ENCODE peak calls at places on chromosomes 5 and 9, in four cellular contexts. One of them, this sample, is unnamed.

GRCh38 chr9:114856210-114856941 is 50.5 kb upstream of the TNFSF15 start:
- DNase-seq in neuronal stem cell: no peak
- DNase-seq in H9: no peak
- DNase-seq in mesenchymal stem cell: peak; percentile 56
- DNase-seq in this sample: peak; percentile 82

GRCh38 chr5:159022178-159022556 is 77.5 kb downstream of the EBF1 start:
- DNase-seq in H9: no peak
- DNase-seq in mesenchymal stem cell: peak; percentile 88
- DNase-seq in neuronal stem cell: no peak
- DNase-seq in this sample: peak; percentile 86

GRCh38 chr9:113350937-113351336 is 1.6 kb downstream of the BSPRY start:
- DNase-seq in H9: no peak
- DNase-seq in neuronal stem cell: no peak
- DNase-seq in mesenchymal stem cell: no peak
- DNase-seq in this sample: no peak

GRCh38 chr5:74433255-74434123 is 207.0 kb downstream of the ENC1 start:
- DNase-seq in mesenchymal stem cell: peak; percentile 52
- DNase-seq in neuronal stem cell: no peak
- DNase-seq in H9: peak; percentile 43
- DNase-seq in this sample: peak; percentile 22

GRCh38 chr5:142946547-142947426 is 176.6 kb downstream of the ARHGAP26 start:
- DNase-seq in neuronal stem cell: no peak
- DNase-seq in H9: no peak
- DNase-seq in mesenchymal stem cell: no peak
- DNase-seq in this sample: no peak

GRCh38 chr9:135418161-135418560 is 61.4 kb upstream of the PPP1R26 start:
- DNase-seq in mesenchymal stem cell: no peak
- DNase-seq in neuronal stem cell: no peak
- DNase-seq in H9: no peak
- DNase-seq in this sample: no peak

GRCh38 chr9:94937214-94937903 is 210.9 kb downstream of the AOPEP start:
- DNase-seq in H9: no peak
- DNase-seq in neuronal stem cell: no peak
- DNase-seq in mesenchymal stem cell: peak; percentile 94
- DNase-seq in this sample: peak; percentile 98

GRCh38 chr5:24381861-24382460 is 262.8 kb downstream of the CDH10 start:
- DNase-seq in mesenchymal stem cell: peak; percentile 65
- DNase-seq in neuronal stem cell: no peak
- DNase-seq in H9: no peak
- DNase-seq in this sample: no peak

GRCh38 chr9:129673602-129674001 is 8.2 kb downstream of the PRRX2 start:
- DNase-seq in H9: no peak
- DNase-seq in neuronal stem cell: no peak
- DNase-seq in mesenchymal stem cell: no peak
- DNase-seq in this sample: no peak

GRCh38 chr5:61966558-61966957 is 339.4 kb upstream of the KIF2A start:
- DNase-seq in mesenchymal stem cell: peak; percentile 47
- DNase-seq in neuronal stem cell: no peak
- DNase-seq in H9: no peak
- DNase-seq in this sample: peak; percentile 1

GRCh38 chr9:36029765-36030528 is 6.8 kb upstream of the RECK start:
- DNase-seq in neuronal stem cell: no peak
- DNase-seq in H9: no peak
- DNase-seq in mesenchymal stem cell: peak; percentile 91
- DNase-seq in this sample: peak; percentile 99

GRCh38 chr5:123035950-123036390 is 555 bp downstream of the PPIC start:
- DNase-seq in neuronal stem cell: peak; percentile 52
- DNase-seq in mesenchymal stem cell: peak; percentile 57
- DNase-seq in H9: peak; percentile 77
- DNase-seq in this sample: peak; percentile 29

GRCh38 chr5:149550267-149550582 is 1.0 kb downstream of the CSNK1A1 start:
- DNase-seq in H9: no peak
- DNase-seq in mesenchymal stem cell: peak; percentile 66
- DNase-seq in neuronal stem cell: no peak
- DNase-seq in this sample: peak; percentile 71

GRCh38 chr5:149550608-149551226 is 522 bp downstream of the CSNK1A1 start:
- DNase-seq in mesenchymal stem cell: no peak
- DNase-seq in neuronal stem cell: no peak
- DNase-seq in H9: no peak
- DNase-seq in this sample: no peak

GRCh38 chr5:149552761-149553160 is 1.5 kb upstream of the CSNK1A1 start:
- DNase-seq in H9: no peak
- DNase-seq in mesenchymal stem cell: no peak
- DNase-seq in neuronal stem cell: no peak
- DNase-seq in this sample: no peak

GRCh38 chr5:149552038-149552494 is 827 bp upstream of the CSNK1A1 start:
- DNase-seq in neuronal stem cell: no peak
- DNase-seq in mesenchymal stem cell: no peak
- DNase-seq in H9: no peak
- DNase-seq in this sample: no peak

DNA sequence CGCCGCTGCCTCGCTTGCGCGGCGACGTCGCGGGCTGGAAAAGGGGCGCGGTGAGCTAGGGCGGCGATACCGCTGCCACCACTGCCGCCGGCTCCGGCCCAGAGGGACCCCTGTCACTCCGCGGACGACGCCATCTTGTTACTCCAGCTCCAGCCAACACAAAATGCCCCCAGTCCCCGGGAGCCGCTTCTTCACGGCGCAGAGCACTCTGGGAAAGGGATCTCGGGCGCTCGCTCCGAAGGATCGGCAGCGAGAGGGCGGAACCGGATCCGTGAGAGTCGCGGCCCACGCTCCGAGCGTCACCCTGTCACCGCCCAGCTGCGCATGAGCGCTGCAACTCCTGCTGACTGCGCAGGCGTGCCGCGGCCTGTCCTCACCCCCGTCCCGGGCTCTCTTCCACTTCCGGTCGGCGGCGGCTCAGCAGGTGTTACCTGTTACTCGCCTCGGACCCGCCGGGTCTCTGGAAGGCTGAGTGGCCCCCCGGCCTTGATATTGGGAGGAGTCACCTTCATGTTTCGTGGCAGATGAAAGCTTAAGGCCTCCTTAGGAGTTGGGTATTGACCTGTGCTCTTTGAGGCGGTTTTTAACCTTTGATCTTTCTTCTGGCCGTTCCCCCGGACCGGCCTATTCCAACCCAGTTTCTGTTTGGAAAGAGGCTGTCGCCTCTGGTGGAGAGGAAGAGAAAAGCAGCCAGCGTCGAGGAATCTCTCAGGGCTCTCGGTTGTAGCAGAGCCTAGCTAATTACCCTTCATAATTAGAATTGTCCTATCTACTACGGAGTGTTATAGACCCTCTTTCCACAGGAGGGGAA is at the start of gene CSNK1A1:
- DNase-seq in neuronal stem cell: peak; percentile 98
- DNase-seq in H9: peak; percentile 99
- DNase-seq in mesenchymal stem cell: peak; percentile 99
- DNase-seq in this sample: peak; percentile 98
- H3K23ac ChIP-seq in neuronal stem cell: peak within 1 kb of the TSS; percentile 91
- H3K23ac ChIP-seq in H9: peak within 1 kb of the TSS; percentile 14
- H3K23ac ChIP-seq in mesenchymal stem cell: peak within 1 kb of the TSS; percentile 96
- H3K23ac ChIP-seq in this sample: peak within 1 kb of the TSS; percentile 100

DNA sequence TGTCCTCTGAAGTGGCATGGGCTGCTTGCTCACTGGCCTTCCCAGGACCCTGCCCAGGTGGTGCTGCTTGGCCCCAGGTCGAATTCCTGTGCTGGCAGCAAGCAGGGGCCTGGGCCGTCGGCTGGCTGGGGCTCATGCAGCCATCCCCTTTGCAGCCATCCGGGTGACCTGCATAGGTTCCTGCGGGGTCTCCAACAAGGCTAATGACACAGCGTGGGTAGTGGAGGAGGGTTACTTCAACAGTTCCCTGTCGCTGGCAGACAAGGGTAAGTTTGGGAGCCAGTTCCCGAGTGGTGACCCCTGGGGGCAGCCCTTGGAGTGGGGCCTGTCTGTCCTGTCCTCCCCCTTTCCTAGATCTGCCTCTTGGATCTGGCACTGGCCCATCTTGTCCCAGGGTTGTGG is 6.1 kb upstream of the EHMT1 start:
- DNase-seq in mesenchymal stem cell: no peak
- DNase-seq in neuronal stem cell: no peak
- DNase-seq in H9: no peak
- DNase-seq in this sample: no peak
- H2BK120ac ChIP-seq in mesenchymal stem cell: peak overlapping the region; percentile 12
- H2BK120ac ChIP-seq in neuronal stem cell: no peak overlapping the region
- H2BK120ac ChIP-seq in H9: no peak overlapping the region
- H2BK120ac ChIP-seq in this sample: peak overlapping the region; percentile 36

GRCh38 chr5:124795829-124796228 is 49.4 kb upstream of the ZNF608 start:
- DNase-seq in neuronal stem cell: no peak
- DNase-seq in mesenchymal stem cell: no peak
- DNase-seq in H9: no peak
- DNase-seq in this sample: no peak

GRCh38 chr5:124789104-124789605 is 42.7 kb upstream of the ZNF608 start:
- DNase-seq in neuronal stem cell: no peak
- DNase-seq in H9: no peak
- DNase-seq in mesenchymal stem cell: peak; percentile 23
- DNase-seq in this sample: peak; percentile 30

GRCh38 chr5:124790895-124791732 is 44.7 kb upstream of the ZNF608 start:
- DNase-seq in H9: no peak
- DNase-seq in mesenchymal stem cell: peak; percentile 44
- DNase-seq in neuronal stem cell: no peak
- DNase-seq in this sample: peak; percentile 17

GRCh38 chr5:124790261-124790894 is 43.9 kb upstream of the ZNF608 start:
- DNase-seq in neuronal stem cell: no peak
- DNase-seq in mesenchymal stem cell: peak; percentile 33
- DNase-seq in H9: no peak
- DNase-seq in this sample: peak; percentile 55
- H3K23ac ChIP-seq in neuronal stem cell: no peak overlapping the region
- H3K23ac ChIP-seq in mesenchymal stem cell: no peak overlapping the region
- H3K23ac ChIP-seq in H9: no peak overlapping the region
- H3K23ac ChIP-seq in this sample: no peak overlapping the region

GRCh38 chr9:14547245-14548060 is 145.8 kb downstream of the ZDHHC21 start:
- DNase-seq in H9: peak; percentile 97
- DNase-seq in mesenchymal stem cell: no peak
- DNase-seq in neuronal stem cell: no peak
- DNase-seq in this sample: no peak
- H2BK120ac ChIP-seq in H9: no peak overlapping the region
- H2BK120ac ChIP-seq in mesenchymal stem cell: no peak overlapping the region
- H2BK120ac ChIP-seq in neuronal stem cell: no peak overlapping the region
- H2BK120ac ChIP-seq in this sample: no peak overlapping the region

GRCh38 chr5:174692982-174693422 is 31.4 kb upstream of the MSX2 start:
- DNase-seq in neuronal stem cell: peak; percentile 67
- DNase-seq in mesenchymal stem cell: no peak
- DNase-seq in H9: peak; percentile 71
- DNase-seq in this sample: no peak

GRCh38 chr5:174692381-174692780 is 32.0 kb upstream of the MSX2 start:
- DNase-seq in mesenchymal stem cell: no peak
- DNase-seq in H9: no peak
- DNase-seq in neuronal stem cell: no peak
- DNase-seq in this sample: no peak

GRCh38 chr5:174698156-174698555 is 26.2 kb upstream of the MSX2 start:
- DNase-seq in H9: peak; percentile 47
- DNase-seq in mesenchymal stem cell: no peak
- DNase-seq in neuronal stem cell: no peak
- DNase-seq in this sample: no peak

GRCh38 chr5:174690256-174690655 is 34.1 kb upstream of the MSX2 start:
- DNase-seq in neuronal stem cell: no peak
- DNase-seq in mesenchymal stem cell: peak; percentile 61
- DNase-seq in H9: peak; percentile 63
- DNase-seq in this sample: peak; percentile 18

DNA sequence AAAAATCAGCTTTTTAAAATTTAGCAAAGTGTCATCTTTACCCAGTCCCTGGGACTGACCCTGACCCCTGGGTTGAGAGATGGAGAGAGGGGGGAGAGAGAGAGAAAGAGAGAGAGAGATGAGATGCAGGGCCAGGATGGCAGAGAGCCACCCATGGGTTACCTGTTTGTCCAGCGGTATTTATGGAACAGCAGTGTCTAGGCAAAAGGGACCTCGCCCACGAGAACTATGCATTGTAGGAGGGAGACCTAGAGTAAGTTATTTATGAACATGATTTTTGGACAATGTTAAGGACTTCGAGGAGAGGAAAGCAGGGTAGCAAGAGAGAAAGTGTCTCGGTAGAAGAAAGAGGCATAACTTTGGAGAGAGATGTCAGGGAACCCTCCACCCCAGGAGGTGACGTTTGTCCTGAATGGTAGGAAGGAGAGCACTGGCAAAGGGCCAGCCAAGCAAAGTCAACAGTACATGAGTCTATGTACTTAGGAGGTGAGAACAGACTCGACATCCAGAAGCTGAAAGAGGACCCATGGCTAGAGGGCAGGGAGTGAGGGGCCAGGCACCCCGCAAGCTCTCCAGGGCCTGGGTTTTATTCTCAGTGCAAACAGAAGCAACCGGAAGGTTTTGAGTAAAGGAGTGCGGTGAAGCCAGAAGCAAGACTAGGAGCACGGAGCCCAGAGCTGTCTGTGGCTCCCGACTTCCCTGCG is 30.5 kb upstream of the MSX2 start:
- DNase-seq in mesenchymal stem cell: no peak
- DNase-seq in neuronal stem cell: no peak
- DNase-seq in H9: no peak
- DNase-seq in this sample: no peak
- H3K23ac ChIP-seq in mesenchymal stem cell: no peak overlapping the region
- H3K23ac ChIP-seq in neuronal stem cell: no peak overlapping the region
- H3K23ac ChIP-seq in H9: no peak overlapping the region
- H3K23ac ChIP-seq in this sample: no peak overlapping the region

DNA sequence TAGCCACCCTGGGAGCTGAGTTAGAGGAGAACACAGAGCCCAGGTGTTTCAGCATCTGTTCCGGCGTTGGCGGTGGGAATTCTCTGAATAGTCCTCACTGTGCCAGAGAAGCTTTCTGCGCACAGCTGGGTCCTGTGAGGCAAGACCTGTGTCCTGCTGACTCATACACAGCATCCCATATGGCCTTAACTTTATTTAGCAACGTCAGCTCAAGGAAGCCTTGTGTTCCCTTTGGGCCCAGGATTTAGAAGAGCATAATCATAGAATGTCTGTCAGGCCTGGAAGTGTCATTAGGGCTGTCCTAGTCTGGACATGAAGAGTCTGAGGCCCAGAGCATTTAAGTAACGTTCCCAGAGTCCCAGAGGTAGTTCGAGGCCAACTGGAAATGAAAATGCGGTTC is 188.6 kb upstream of the DMRT1 start:
- DNase-seq in neuronal stem cell: no peak
- DNase-seq in H9: no peak
- DNase-seq in mesenchymal stem cell: no peak
- DNase-seq in this sample: no peak
- H2BK120ac ChIP-seq in neuronal stem cell: no peak overlapping the region
- H2BK120ac ChIP-seq in H9: no peak overlapping the region
- H2BK120ac ChIP-seq in mesenchymal stem cell: no peak overlapping the region
- H2BK120ac ChIP-seq in this sample: no peak overlapping the region

DNA sequence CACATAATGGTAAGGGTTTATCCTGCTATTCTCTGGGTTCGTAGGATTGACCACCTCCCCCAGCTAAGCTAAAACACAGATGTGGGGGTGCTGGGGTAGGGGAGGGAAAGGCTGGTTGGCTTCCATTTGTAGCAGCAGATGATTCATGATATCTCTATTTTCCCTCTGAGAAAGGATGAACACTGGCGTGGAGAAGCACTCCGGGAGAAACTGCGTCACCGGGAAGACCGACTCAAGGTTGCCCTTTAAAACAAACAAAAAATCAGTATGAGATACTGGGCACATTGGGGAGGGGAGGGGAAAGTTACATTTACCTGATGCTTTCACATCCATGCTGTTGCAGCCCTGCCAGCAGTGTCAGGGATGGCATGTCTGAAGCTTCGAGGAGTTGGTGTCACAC is 28.2 kb downstream of the RAB14 start:
- DNase-seq in neuronal stem cell: no peak
- DNase-seq in mesenchymal stem cell: no peak
- DNase-seq in H9: no peak
- DNase-seq in this sample: peak; percentile 13
- H3K23ac ChIP-seq in neuronal stem cell: no peak overlapping the region
- H3K23ac ChIP-seq in mesenchymal stem cell: no peak overlapping the region
- H3K23ac ChIP-seq in H9: no peak overlapping the region
- H3K23ac ChIP-seq in this sample: peak overlapping the region; percentile 45

This sample was measured in IMR-90.